ENCODE peak calls at places on chromosomes 13 and 19, in seven cellular contexts. X, V, D, W, U, C and E are unnamed samples.
A peak's percentile ranks its signal among the peaks of the same experiment; 100 is the strongest.

GRCh38 chr19:40472516-40472915 is 5.7 kb downstream of the SPTBN4 start:
- DNase-seq in D (no peak), W (no peak), V (no peak), U (no peak), C (no peak), X (no peak), E (no peak)

GRCh38 chr13:44692173-44692713 is 116.1 kb upstream of the TSC22D1 start:
- DNase-seq in U (no peak), D (no peak), W (no peak), C (no peak), V (no peak), X (peak; percentile 61), E (no peak)

GRCh38 chr13:95546919-95547318 is 5.6 kb upstream of the CLDN10 start:
- DNase-seq in D (no peak), W (no peak), X (no peak), V (no peak), C (no peak), U (no peak), E (no peak)

GRCh38 chr13:110528371-110528770 is 33.2 kb downstream of the RAB20 start:
- DNase-seq in C (no peak), V (peak; percentile 42), U (no peak), X (no peak), W (no peak), D (no peak), E (no peak)

GRCh38 chr19:45076851-45077730 is 813 bp upstream of the ZNF296 start:
- DNase-seq in X (no peak), D (no peak), U (no peak), V (no peak), C (no peak), W (no peak), E (no peak)

GRCh38 chr19:33731886-33732285 is 64.8 kb upstream of the KCTD15 start:
- DNase-seq in W (no peak), D (no peak), X (no peak), C (no peak), V (no peak), U (no peak), E (no peak)

GRCh38 chr13:57633141-57633949 is 1.8 kb downstream of the PCDH17 start:
- DNase-seq in C (no peak), X (no peak), U (no peak), V (no peak), D (no peak), W (no peak), E (no peak)

GRCh38 chr19:35509018-35509652 is 4.3 kb downstream of the DMKN start:
- DNase-seq in W (no peak), D (no peak), X (no peak), U (no peak), C (no peak), V (peak; percentile 61), E (no peak)

GRCh38 chr19:2428027-2428690 is 773 bp upstream of the TIMM13 start:
- DNase-seq in W (no peak), V (no peak), D (peak; percentile 53), C (no peak), X (peak; percentile 45), U (no peak), E (no peak)

GRCh38 chr13:27131202-27131623 is 40.4 kb downstream of the USP12 start:
- DNase-seq in C (peak; percentile 59), D (no peak), U (no peak), W (peak; percentile 39), V (peak; percentile 84), X (peak; percentile 55), E (peak; percentile 85)

GRCh38 chr13:102721800-102722231 is 27.0 kb upstream of the METTL21C start:
- DNase-seq in V (peak; percentile 48), X (no peak), D (no peak), W (no peak), U (no peak), C (no peak), E (peak; percentile 8)

GRCh38 chr13:79457948-79458347 is 23.0 kb upstream of the NDFIP2 start:
- DNase-seq in D (no peak), V (peak; percentile 31), X (peak; percentile 92), W (no peak), U (peak; percentile 62), C (no peak), E (no peak)

GRCh38 chr19:17170538-17171297 is 44.4 kb upstream of the USE1 start:
- DNase-seq in W (no peak), X (no peak), V (no peak), C (no peak), U (no peak), D (no peak), E (no peak)

GRCh38 chr13:75635101-75635620 is 969 bp upstream of the LMO7 start:
- DNase-seq in C (no peak), W (no peak), D (no peak), V (no peak), U (no peak), X (peak; percentile 57), E (no peak)

GRCh38 chr19:4059493-4059880 is 7.2 kb downstream of the ZBTB7A start:
- DNase-seq in D (no peak), C (no peak), W (no peak), X (no peak), V (no peak), U (no peak), E (no peak)

GRCh38 chr19:17883627-17884413 is 12.1 kb downstream of the SLC5A5 start:
- DNase-seq in W (no peak), D (no peak), X (no peak), U (no peak), C (no peak), V (no peak), E (no peak)